ENCODE peak calls at places on chromosome 6, in four cellular contexts. S is CD8-positive, alpha-beta memory T cell; O is sigmoid colon; A is psoas muscle. U is an unnamed sample.

GRCh38 chr6:83310046-83310445 is 116.9 kb downstream of the RWDD2A start:
- DNase-seq in S (no peak), O (no peak), A (no peak), U (no peak)

GRCh38 chr6:15493437-15494168 is 169.2 kb downstream of the DTNBP1 start:
- DNase-seq in S (no peak), O (no peak), A (no peak), U (no peak)

GRCh38 chr6:150269857-150270223 is 99.0 kb upstream of the IYD start:
- DNase-seq in S (no peak), O (no peak), A (no peak), U (peak; percentile 100)

GRCh38 chr6:134046054-134046453 is 6.4 kb downstream of the SLC2A12 start:
- DNase-seq in S (no peak), O (no peak), A (no peak), U (no peak)

GRCh38 chr6:11288065-11288464 is 55.6 kb upstream of the NEDD9 start:
- DNase-seq in S (no peak), O (peak; percentile 92), A (no peak), U (peak; percentile 24)

GRCh38 chr6:37809144-37809543 is 10.4 kb upstream of the ZFAND3 start:
- DNase-seq in S (no peak), O (no peak), A (peak; percentile 64), U (no peak)

GRCh38 chr6:134047673-134048072 is 4.8 kb downstream of the SLC2A12 start:
- DNase-seq in S (no peak), O (no peak), A (peak; percentile 81), U (no peak)

GRCh38 chr6:21902766-21903165 is 309.2 kb downstream of the SOX4 start:
- DNase-seq in S (no peak), O (no peak), A (no peak), U (no peak)

GRCh38 chr6:26223677-26224546 is 136.7 kb downstream of the HFE start:
- DNase-seq in S (peak; percentile 57), O (peak; percentile 89), A (peak; percentile 59), U (peak; percentile 84)

GRCh38 chr6:145892026-145892425 is 72.1 kb downstream of the SHPRH start:
- DNase-seq in S (no peak), O (no peak), A (no peak), U (no peak)

GRCh38 chr6:143183735-143184134 is 123.0 kb downstream of the AIG1 start:
- DNase-seq in S (no peak), O (no peak), A (no peak), U (no peak)

GRCh38 chr6:1024587-1024986 is 287.3 kb upstream of the FOXQ1 start:
- DNase-seq in S (no peak), O (no peak), A (no peak), U (peak; percentile 62)

GRCh38 chr6:31597006-31597405 is 4.2 kb upstream of the NCR3 start:
- DNase-seq in S (no peak), O (no peak), A (no peak), U (no peak)

GRCh38 chr6:114342826-114343781 is at the start of gene HS3ST5:
- DNase-seq in S (no peak), O (peak; percentile 66), A (peak; percentile 64), U (no peak)

GRCh38 chr6:56550307-56550706 is 92.4 kb downstream of the DST start:
- DNase-seq in S (no peak), O (no peak), A (no peak), U (no peak)

GRCh38 chr6:54891536-54891935 is 45.0 kb downstream of the FAM83B start:
- DNase-seq in S (no peak), O (no peak), A (no peak), U (no peak)
- H3K27ac ChIP-seq in S (no peak overlapping the region), O (no peak overlapping the region), A (no peak overlapping the region), U (peak overlapping the region; percentile 66)

GRCh38 chr6:35717449-35718353 is 19.1 kb upstream of the ARMC12 start:
- DNase-seq in S (no peak), O (peak; percentile 59), A (no peak), U (no peak)
- H3K27ac ChIP-seq in S (no peak overlapping the region), O (peak overlapping the region; percentile 100), A (no peak overlapping the region), U (no peak overlapping the region)

GRCh38 chr6:169501128-169501527 is 200.7 kb downstream of the WDR27 start:
- DNase-seq in S (no peak), O (no peak), A (no peak), U (no peak)

GRCh38 chr6:169502445-169502844 is 199.4 kb downstream of the WDR27 start:
- DNase-seq in S (no peak), O (no peak), A (peak; percentile 42), U (no peak)

GRCh38 chr6:169500688-169501087 is 201.1 kb downstream of the WDR27 start:
- DNase-seq in S (no peak), O (no peak), A (no peak), U (no peak)

GRCh38 chr6:169503556-169503955 is 198.3 kb downstream of the WDR27 start:
- DNase-seq in S (no peak), O (no peak), A (no peak), U (no peak)

GRCh38 chr6:169501777-169502313 is 200.0 kb downstream of the WDR27 start:
- DNase-seq in S (no peak), O (no peak), A (no peak), U (no peak)
- H3K27ac ChIP-seq in S (no peak overlapping the region), O (no peak overlapping the region), A (no peak overlapping the region), U (no peak overlapping the region)

GRCh38 chr6:43444036-43444435 is 11.3 kb downstream of the DLK2 start:
- DNase-seq in S (no peak), O (no peak), A (no peak), U (no peak)
- H3K27ac ChIP-seq in S (no peak overlapping the region), O (no peak overlapping the region), A (no peak overlapping the region), U (no peak overlapping the region)

U was measured in epithelial cell of prostate.